ENCODE peak calls at places on chromosome 3, in eight cellular contexts. L, V, O, K, B, M, U and Q are unnamed samples.

GRCh38 chr3:194009892-194010533 is 125.9 kb upstream of the HES1 start:
- DNase-seq in L (no peak), V (no peak), O (no peak), K (no peak), B (no peak), M (no peak), U (peak; percentile 75), Q (no peak)

GRCh38 chr3:12954891-12955650 is 113.7 kb upstream of the RPL32 start:
- DNase-seq in L (peak; percentile 88), V (peak; percentile 87), O (peak; percentile 82), K (peak; percentile 36), B (peak; percentile 84), M (peak; percentile 85), U (no peak), Q (peak; percentile 90)

GRCh38 chr3:175956964-175957363 is 1097.8 kb downstream of the NAALADL2 start:
- DNase-seq in L (no peak), V (no peak), O (no peak), K (no peak), B (no peak), M (no peak), U (no peak), Q (no peak)

GRCh38 chr3:15982667-15983145 is 184.9 kb upstream of the ANKRD28 start:
- DNase-seq in L (no peak), V (no peak), O (peak; percentile 50), K (peak; percentile 95), B (no peak), M (peak; percentile 34), U (no peak), Q (no peak)

GRCh38 chr3:197541756-197542539 is 13.8 kb downstream of the BDH1 start:
- DNase-seq in L (no peak), V (no peak), O (peak; percentile 60), K (peak; percentile 72), B (peak; percentile 64), M (peak; percentile 67), U (peak; percentile 76), Q (no peak)

GRCh38 chr3:124260206-124260915 is 268.4 kb upstream of the ROPN1 start:
- DNase-seq in L (no peak), V (no peak), O (peak; percentile 75), K (peak; percentile 95), B (peak; percentile 77), M (peak; percentile 51), U (no peak), Q (peak; percentile 41)

GRCh38 chr3:80244390-80244789 is 476.6 kb upstream of the ROBO1 start:
- DNase-seq in L (no peak), V (no peak), O (no peak), K (peak; percentile 96), B (no peak), M (no peak), U (no peak), Q (no peak)

GRCh38 chr3:184042617-184043016 is 10.2 kb upstream of the HTR3C start:
- DNase-seq in L (no peak), V (no peak), O (no peak), K (no peak), B (no peak), M (no peak), U (no peak), Q (no peak)

GRCh38 chr3:125053304-125053699 is 2.5 kb downstream of the HEG1 start:
- DNase-seq in L (no peak), V (no peak), O (no peak), K (no peak), B (no peak), M (no peak), U (no peak), Q (no peak)

GRCh38 chr3:72462611-72463011 is 385.6 kb downstream of the SHQ1 start:
- DNase-seq in L (no peak), V (no peak), O (peak; percentile 39), K (no peak), B (peak; percentile 50), M (peak; percentile 55), U (no peak), Q (no peak)

GRCh38 chr3:58659051-58659675 is 7.4 kb downstream of the FAM3D start:
- DNase-seq in L (no peak), V (peak; percentile 68), O (no peak), K (peak; percentile 29), B (no peak), M (no peak), U (peak; percentile 22), Q (no peak)

GRCh38 chr3:12423918-12424634 is 60.2 kb upstream of the TSEN2 start:
- DNase-seq in L (no peak), V (no peak), O (no peak), K (peak; percentile 77), B (peak; percentile 58), M (no peak), U (peak; percentile 17), Q (no peak)

GRCh38 chr3:127792664-127793292 is 29.5 kb downstream of the MGLL start:
- DNase-seq in L (peak; percentile 62), V (no peak), O (peak; percentile 81), K (peak; percentile 98), B (peak; percentile 81), M (peak; percentile 76), U (no peak), Q (no peak)

GRCh38 chr3:17678116-17678741 is 64.2 kb downstream of the TBC1D5 start:
- DNase-seq in L (no peak), V (no peak), O (no peak), K (peak; percentile 30), B (no peak), M (no peak), U (no peak), Q (no peak)

GRCh38 chr3:16849795-16850194 is 35.0 kb upstream of the PLCL2 start:
- DNase-seq in L (no peak), V (no peak), O (no peak), K (peak; percentile 69), B (no peak), M (no peak), U (no peak), Q (no peak)

GRCh38 chr3:27174530-27174929 is 194.7 kb downstream of the NEK10 start:
- DNase-seq in L (no peak), V (no peak), O (no peak), K (no peak), B (no peak), M (no peak), U (no peak), Q (no peak)

GRCh38 chr3:170765419-170766078 is 104.4 kb downstream of the RPL22L1 start:
- DNase-seq in L (no peak), V (no peak), O (no peak), K (no peak), B (no peak), M (no peak), U (no peak), Q (no peak)

GRCh38 chr3:12178091-12178820 is 19.5 kb upstream of the TIMP4 start:
- DNase-seq in L (no peak), V (no peak), O (peak; percentile 52), K (peak; percentile 63), B (peak; percentile 74), M (peak; percentile 53), U (no peak), Q (peak; percentile 74)

GRCh38 chr3:184639351-184639750 is 72.5 kb downstream of the MAGEF1 start:
- DNase-seq in L (no peak), V (no peak), O (no peak), K (no peak), B (no peak), M (no peak), U (no peak), Q (no peak)

GRCh38 chr3:61819861-61820260 is 258.5 kb downstream of the PTPRG start:
- DNase-seq in L (no peak), V (no peak), O (no peak), K (no peak), B (no peak), M (no peak), U (no peak), Q (no peak)

GRCh38 chr3:39096775-39097174 is 10.7 kb downstream of the GORASP1 start:
- DNase-seq in L (no peak), V (no peak), O (no peak), K (no peak), B (no peak), M (no peak), U (no peak), Q (no peak)

GRCh38 chr3:24199775-24200247 is 254.7 kb downstream of the NR1D2 start:
- DNase-seq in L (no peak), V (no peak), O (no peak), K (no peak), B (no peak), M (no peak), U (no peak), Q (no peak)

GRCh38 chr3:156142649-156143048 is 22.3 kb downstream of the KCNAB1 start:
- DNase-seq in L (no peak), V (no peak), O (no peak), K (peak; percentile 34), B (no peak), M (no peak), U (no peak), Q (no peak)

GRCh38 chr3:33426068-33426467 is 14.1 kb downstream of the UBP1 start:
- DNase-seq in L (no peak), V (no peak), O (no peak), K (no peak), B (no peak), M (no peak), U (no peak), Q (no peak)

DNA sequence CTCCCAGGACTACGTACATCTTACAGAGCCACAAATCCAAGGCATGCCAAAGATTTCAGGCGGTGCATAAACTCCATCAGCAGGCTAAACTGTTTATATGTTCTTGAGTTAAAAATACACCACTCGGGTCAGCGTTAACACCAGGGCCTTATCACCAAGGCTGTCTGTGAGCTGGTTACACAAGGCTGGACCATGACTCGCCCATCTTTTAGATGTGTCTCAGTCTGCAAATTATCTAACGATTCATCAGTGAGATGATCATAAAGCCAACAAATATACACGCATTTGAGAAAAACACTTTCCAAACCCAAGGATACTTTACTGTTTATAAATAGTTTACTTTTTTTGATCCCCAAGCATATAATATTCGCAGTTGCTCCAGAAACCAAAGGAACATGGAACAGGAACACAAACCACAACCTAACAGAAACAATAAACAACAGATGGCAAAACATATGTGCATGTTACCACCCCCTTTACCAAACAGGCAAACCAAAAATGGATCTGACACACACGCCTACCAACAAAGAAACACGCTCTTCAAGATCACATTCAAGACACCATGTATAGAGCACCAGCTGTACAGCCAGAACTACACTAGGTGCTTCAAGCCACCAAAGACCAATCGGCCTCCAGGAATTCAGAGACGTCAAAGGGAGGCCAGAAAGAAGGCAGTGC is 15.4 kb downstream of the LRIG1 start:
- DNase-seq in L (no peak), V (no peak), O (no peak), K (peak; percentile 95), B (no peak), M (no peak), U (peak; percentile 47), Q (no peak)
- H3K27ac ChIP-seq in L (no peak overlapping the region), V (peak overlapping the region; percentile 97), O (peak overlapping the region; percentile 90), K (peak overlapping the region; percentile 78), B (peak overlapping the region; percentile 72), M (no peak overlapping the region), U (peak overlapping the region; percentile 11), Q (peak overlapping the region; percentile 90)

GRCh38 chr3:160012108-160012507 is 23.5 kb downstream of the IL12A start:
- DNase-seq in L (no peak), V (no peak), O (no peak), K (no peak), B (no peak), M (no peak), U (no peak), Q (no peak)
- H3K4me3 ChIP-seq in L (no peak overlapping the region), V (no peak overlapping the region), O (no peak overlapping the region), K (no peak overlapping the region), B (no peak overlapping the region), M (no peak overlapping the region), U (no peak overlapping the region), Q (no peak overlapping the region)

GRCh38 chr3:40294434-40294833 is 15.1 kb upstream of the EIF1B start:
- DNase-seq in L (no peak), V (no peak), O (no peak), K (no peak), B (no peak), M (no peak), U (no peak), Q (no peak)
- H3K27me3 ChIP-seq in L (no peaks in the 10 kb centered on the region), V (no peaks in the 10 kb centered on the region), O (no peaks in the 10 kb centered on the region), K (no peaks in the 10 kb centered on the region), B (no peaks in the 10 kb centered on the region), M (no peaks in the 10 kb centered on the region), U (no peaks in the 10 kb centered on the region), Q (no peaks in the 10 kb centered on the region)

GRCh38 chr3:50603261-50604109 is 8.1 kb downstream of the CISH start:
- DNase-seq in L (no peak), V (no peak), O (no peak), K (no peak), B (no peak), M (no peak), U (no peak), Q (no peak)
- H3K27ac ChIP-seq in L (peak overlapping the region; percentile 91), V (peak overlapping the region; percentile 91), O (peak overlapping the region; percentile 91), K (no peak overlapping the region), B (no peak overlapping the region), M (peak overlapping the region; percentile 16), U (peak overlapping the region; percentile 98), Q (peak overlapping the region; percentile 98)